ENCODE peak calls at places on chromosome 17, in seven cellular contexts. P, O, K, X, J, Y and T are unnamed samples. For H3K9me3, the result is how much of the 10 kb centered on the place peaks cover.

GRCh38 chr17:1937461-1937860 is 87.7 kb downstream of the RTN4RL1 start:
- DNase-seq in Y (no peak), K (no peak), X (no peak), J (no peak), O (no peak), P (no peak), T (no peak)

GRCh38 chr17:15392326-15392739 is 50.9 kb upstream of the TEKT3 start:
- DNase-seq in P (peak), J (no peak), K (no peak), O (peak), X (peak), Y (no peak), T (no peak)

GRCh38 chr17:1574697-1575471 is 12.3 kb upstream of the PITPNA start:
- DNase-seq in K (peak), X (no peak), P (no peak), Y (no peak), J (peak), O (no peak), T (no peak)

GRCh38 chr17:58006563-58006923 is 503 bp downstream of the SRSF1 start:
- DNase-seq in P (peak), X (peak), K (peak), O (peak), J (peak), Y (no peak), T (no peak)

GRCh38 chr17:42677012-42677857 is 441 bp upstream of the PLEKHH3 start:
- DNase-seq in P (peak), K (peak), O (peak), X (peak), J (peak), Y (peak), T (peak)

GRCh38 chr17:57557793-57558681 is 187.1 kb downstream of the CCDC182 start:
- DNase-seq in O (peak), J (no peak), P (no peak), X (peak), K (no peak), Y (no peak), T (no peak)

GRCh38 chr17:40862985-40863733 is 3.9 kb downstream of the KRT12 start:
- DNase-seq in X (no peak), P (peak), O (no peak), Y (no peak), J (peak), K (no peak), T (no peak)

GRCh38 chr17:58998871-58999270 is 107.8 kb downstream of the TRIM37 start:
- DNase-seq in X (no peak), O (no peak), P (no peak), K (no peak), Y (no peak), J (no peak), T (no peak)

GRCh38 chr17:18319604-18320256 is 4.6 kb downstream of the SMCR8 start:
- DNase-seq in X (peak), Y (no peak), P (peak), O (peak), K (peak), J (peak), T (no peak)

GRCh38 chr17:45584092-45585036 is 93.8 kb upstream of the PLEKHM1 start:
- DNase-seq in Y (no peak), K (peak), P (peak), X (peak), O (peak), J (peak), T (no peak)

GRCh38 chr17:14303343-14304221 is 2.7 kb downstream of the HS3ST3B1 start:
- DNase-seq in P (no peak), Y (no peak), X (no peak), J (peak), K (no peak), O (no peak), T (no peak)

GRCh38 chr17:66644311-66644710 is 190.6 kb upstream of the CACNG5 start:
- DNase-seq in X (no peak), O (no peak), J (no peak), Y (no peak), K (no peak), P (no peak), T (no peak)

GRCh38 chr17:28395968-28396367 is 10.0 kb downstream of the SLC46A1 start:
- DNase-seq in J (peak), X (no peak), Y (no peak), O (no peak), P (no peak), K (no peak), T (no peak)

GRCh38 chr17:4576729-4577322 is 7.5 kb upstream of the SMTNL2 start:
- DNase-seq in K (peak), X (no peak), J (peak), O (no peak), Y (peak), P (no peak), T (no peak)

GRCh38 chr17:34051046-34051445 is 204.0 kb upstream of the CCL2 start:
- DNase-seq in Y (no peak), J (no peak), X (no peak), K (no peak), O (no peak), P (no peak), T (no peak)

GRCh38 chr17:30226878-30227277 is 8.6 kb downstream of the SLC6A4 start:
- DNase-seq in Y (no peak), P (no peak), O (no peak), J (no peak), K (no peak), X (peak), T (peak)

GRCh38 chr17:33725675-33726271 is 432.7 kb upstream of the ASIC2 start:
- DNase-seq in Y (peak), X (no peak), O (peak), K (no peak), P (peak), J (peak), T (no peak)

GRCh38 chr17:38590988-38591758 is 14.6 kb downstream of the SRCIN1 start:
- DNase-seq in P (no peak), Y (no peak), J (no peak), K (peak), O (peak), X (peak), T (no peak)

GRCh38 chr17:55271223-55271571 is 6.4 kb downstream of the HLF start:
- DNase-seq in Y (no peak), K (no peak), J (no peak), P (no peak), O (no peak), X (no peak), T (no peak)

GRCh38 chr17:78343433-78344201 is 16.3 kb downstream of the SOCS3 start:
- DNase-seq in J (peak), O (no peak), K (peak), Y (no peak), X (no peak), P (no peak), T (no peak)

GRCh38 chr17:41773731-41774193 is 12.7 kb downstream of the JUP start:
- DNase-seq in O (no peak), P (no peak), X (peak), Y (no peak), K (peak), J (no peak), T (no peak)

GRCh38 chr17:14923981-14924380 is 341.1 kb downstream of the PMP22 start:
- DNase-seq in P (no peak), X (no peak), O (no peak), J (no peak), K (no peak), Y (no peak), T (no peak)

GRCh38 chr17:77210946-77211541 is 70.3 kb downstream of the SEC14L1 start:
- DNase-seq in K (no peak), O (no peak), X (no peak), Y (no peak), P (no peak), J (no peak), T (no peak)

GRCh38 chr17:83179811-83180210 is 100.4 kb downstream of the METRNL start:
- DNase-seq in P (no peak), K (no peak), J (peak), X (no peak), Y (no peak), O (no peak), T (no peak)

GRCh38 chr17:38701504-38702165 is 3.4 kb upstream of the MLLT6 start:
- DNase-seq in Y (no peak), O (peak), K (no peak), X (peak), J (no peak), P (peak), T (no peak)

GRCh38 chr17:63698886-63699637 is 863 bp downstream of the LIMD2 start:
- DNase-seq in K (peak), X (no peak), Y (no peak), O (peak), J (peak), P (peak), T (peak)

GRCh38 chr17:55424893-55425540 is 3.4 kb upstream of the MMD start:
- DNase-seq in K (no peak), O (no peak), Y (no peak), X (no peak), J (no peak), P (no peak), T (no peak)

GRCh38 chr17:4566785-4567184 is 6.4 kb upstream of the GGT6 start:
- DNase-seq in Y (peak), J (peak), X (peak), P (peak), K (no peak), O (peak), T (peak)

GRCh38 chr17:47708312-47708863 is 14.4 kb downstream of the TBKBP1 start:
- DNase-seq in K (peak), P (no peak), J (no peak), X (no peak), Y (no peak), O (no peak), T (no peak)

GRCh38 chr17:73773702-73774101 is 129.5 kb upstream of the SDK2 start:
- DNase-seq in Y (no peak), O (no peak), K (no peak), J (no peak), P (no peak), X (no peak), T (no peak)

GRCh38 chr17:78882546-78883089 is 20.4 kb downstream of the CEP295NL start:
- DNase-seq in Y (no peak), O (no peak), K (peak), J (peak), X (no peak), P (no peak), T (no peak)

DNA sequence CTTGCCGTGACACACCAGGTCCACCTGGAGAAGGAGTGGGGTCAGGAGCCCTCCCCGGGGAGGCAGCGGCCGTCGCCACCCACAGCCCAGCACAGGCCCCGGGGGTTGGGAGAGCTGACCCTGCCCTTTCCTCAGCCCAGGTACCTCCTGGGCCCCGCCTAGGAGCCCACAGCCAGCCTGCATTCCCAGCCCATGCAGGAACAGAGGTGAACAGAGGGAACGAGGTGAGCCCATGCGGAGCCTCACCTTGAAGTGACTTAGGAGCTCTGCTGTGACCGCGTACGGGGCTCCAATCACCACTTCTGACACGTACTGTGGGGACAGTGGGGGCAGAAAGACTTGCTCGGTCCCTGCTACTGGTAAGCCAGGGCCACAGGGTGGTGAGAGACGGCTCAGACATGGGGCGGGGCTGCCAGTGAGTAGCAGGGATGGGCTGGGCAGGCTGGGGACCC is 3.4 kb downstream of the NPB start:
- DNase-seq in J (no peak), X (no peak), P (no peak), K (peak), Y (no peak), O (no peak), T (no peak)
- H3K9me3 ChIP-seq in J (under half), X (under half), P (under half), K (under half), Y (under half), O (under half), T (under half)

DNA sequence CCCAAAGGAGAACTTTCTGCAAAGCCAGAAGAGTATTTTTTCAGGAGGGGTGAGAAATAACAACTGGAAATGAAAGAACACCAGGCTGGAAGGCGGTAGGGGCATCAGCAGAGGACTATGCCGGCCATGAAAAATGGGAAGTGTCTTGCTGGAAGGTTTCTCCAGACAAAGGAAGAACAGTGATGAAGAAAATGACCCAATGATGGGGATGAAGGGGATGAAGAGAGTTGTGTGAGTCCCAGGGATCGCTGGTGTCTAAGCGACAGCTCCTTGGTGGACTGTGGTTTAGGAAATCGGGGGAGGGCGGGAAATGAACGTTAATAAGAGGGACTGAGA is 623 bp downstream of the TTLL6 start:
- DNase-seq in P (no peak), K (no peak), X (no peak), O (no peak), Y (no peak), J (no peak), T (no peak)
- H3K9ac ChIP-seq in P (no peak), K (no peak), X (no peak), O (no peak), Y (peak), J (no peak), T (no peak)

GRCh38 chr17:69715656-69716055 is 301.2 kb downstream of the MAP2K6 start:
- DNase-seq in J (no peak), O (no peak), Y (no peak), P (no peak), K (no peak), X (no peak), T (no peak)
- H3K9me3 ChIP-seq in J (under half), O (under half), Y (under half), P (under half), K (under half), X (under half), T (under half)

DNA sequence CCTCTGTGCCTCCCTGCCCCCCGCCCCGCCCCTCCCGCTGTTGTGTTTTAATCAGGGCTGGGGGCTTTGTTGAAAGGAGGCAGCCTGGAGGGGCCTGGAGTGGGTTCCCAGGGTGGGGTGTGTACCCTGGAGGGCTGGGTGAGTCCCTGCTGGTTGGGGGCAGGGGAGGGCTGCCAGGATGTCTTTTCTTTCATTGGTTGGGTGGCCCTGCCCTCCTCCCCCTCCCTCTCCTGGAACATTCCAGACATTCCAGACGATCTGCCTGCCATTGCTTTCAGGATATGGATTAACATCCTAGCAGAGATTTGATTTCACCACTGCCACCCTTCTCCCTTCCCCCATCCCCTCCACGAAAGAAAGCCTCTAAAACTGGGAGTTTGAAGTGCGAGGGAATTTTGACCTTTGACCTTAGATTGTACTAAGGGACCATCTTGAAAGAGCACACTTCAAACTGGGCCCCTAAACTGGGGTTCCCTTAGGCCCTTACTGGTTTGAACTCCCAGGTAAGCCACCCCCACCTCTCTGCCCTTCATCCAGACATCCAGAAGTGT is 25.3 kb downstream of the IGF2BP1 start:
- DNase-seq in Y (peak), X (no peak), O (peak), P (peak), J (peak), K (peak), T (peak)
- H3K9ac ChIP-seq in Y (peak), X (no peak), O (no peak), P (peak), J (peak), K (no peak), T (peak)

DNA sequence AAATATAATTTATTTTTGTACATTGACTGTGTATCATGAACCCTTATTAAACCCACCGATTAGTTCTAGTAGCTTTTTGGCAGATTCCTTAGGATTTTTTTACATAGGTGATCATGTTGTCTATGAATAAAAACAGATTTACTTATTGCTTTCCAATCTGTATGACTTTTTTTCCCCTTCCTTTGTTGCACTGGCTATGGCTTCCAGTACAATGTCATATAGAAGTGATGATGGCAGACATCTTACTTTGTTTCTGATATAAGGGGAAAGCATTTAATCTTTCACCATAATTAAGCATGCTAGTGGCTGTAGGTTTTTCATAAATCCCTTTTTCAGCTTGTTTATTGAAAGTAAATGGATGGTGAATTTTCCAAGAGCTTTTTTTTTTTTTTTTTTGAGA is 28.9 kb upstream of the NACA2 start:
- DNase-seq in P (no peak), X (no peak), J (no peak), Y (no peak), K (no peak), O (no peak), T (no peak)
- H3K9me3 ChIP-seq in P (under half), X (under half), J (under half), Y (under half), K (under half), O (under half), T (under half)

GRCh38 chr17:76085731-76086366 is 6.9 kb downstream of the ZACN start:
- DNase-seq in O (no peak), Y (no peak), X (no peak), J (no peak), P (no peak), K (peak), T (no peak)
- H3K9ac ChIP-seq in O (no peak), Y (no peak), X (no peak), J (no peak), P (no peak), K (no peak), T (no peak)